ENCODE peak calls at places on chromosomes 5 and 9, in nine cellular contexts. I is NCI-H460; V is erythroblast; T is lower lobe of right lung; N is DMS 273 treated with DMSO at 0.1 percent for 48 hours; J is psoas muscle; F is glutamatergic neuron; C is SW480; K is stimulated activated CD4-positive, alpha-beta T cell treated with anti-CD3 and anti-CD28 coated beads, Interleukin-4, amount 100 ng/mL, for 48 hours. Z is an unnamed sample.

GRCh38 chr9:84966876-84967830 is 297.6 kb downstream of the NTRK2 start:
- DNase-seq in I (no peak), J (no peak), K (no peak), N (no peak), V (no peak), F (peak; percentile 72), C (no peak), T (no peak), Z (peak; percentile 40)

GRCh38 chr5:107293551-107293950 is 377.2 kb downstream of the EFNA5 start:
- DNase-seq in I (no peak), F (no peak), T (no peak), N (no peak), J (no peak), V (no peak), C (no peak), K (no peak), Z (no peak)

GRCh38 chr5:30505014-30505886 is 688.2 kb upstream of the CDH6 start:
- DNase-seq in K (no peak), T (no peak), F (no peak), I (peak; percentile 12), C (peak; percentile 89), J (no peak), V (no peak), N (no peak), Z (no peak)

GRCh38 chr5:82356808-82357671 is 78.9 kb upstream of the RPS23 start:
- DNase-seq in C (peak; percentile 93), N (no peak), I (no peak), J (peak; percentile 76), V (peak; percentile 11), T (peak; percentile 68), K (peak; percentile 53), F (no peak), Z (no peak)

GRCh38 chr9:2621678-2622360 is at the start of gene VLDLR:
- DNase-seq in C (peak; percentile 33), K (peak; percentile 20), N (no peak), V (peak; percentile 44), J (peak; percentile 72), T (peak; percentile 57), I (no peak), F (peak; percentile 77), Z (peak; percentile 79)

GRCh38 chr5:7957329-7957728 is 88.4 kb downstream of the MTRR start:
- DNase-seq in C (no peak), K (no peak), V (no peak), I (no peak), J (no peak), F (no peak), T (no peak), N (no peak), Z (no peak)

GRCh38 chr9:126158591-126159519 is 167.8 kb upstream of the MVB12B start:
- DNase-seq in J (no peak), V (no peak), F (no peak), T (no peak), I (no peak), K (no peak), C (no peak), N (no peak), Z (no peak)

GRCh38 chr5:112109331-112109993 is 309.6 kb downstream of the EPB41L4A start:
- DNase-seq in J (no peak), I (no peak), K (no peak), F (no peak), T (peak; percentile 72), N (no peak), V (no peak), C (peak; percentile 30), Z (peak; percentile 4)

GRCh38 chr5:61625682-61626620 is 293.9 kb downstream of the ZSWIM6 start:
- DNase-seq in C (peak; percentile 25), J (peak; percentile 87), T (peak; percentile 89), K (peak; percentile 27), V (peak; percentile 64), N (no peak), F (peak; percentile 62), I (peak; percentile 26), Z (peak; percentile 75)

GRCh38 chr9:108254236-108254635 is 601.5 kb downstream of the ACTL7B start:
- DNase-seq in F (no peak), J (no peak), V (no peak), C (no peak), K (no peak), T (no peak), I (no peak), N (no peak), Z (no peak)

GRCh38 chr9:130143974-130144373 is 28.2 kb upstream of the NCS1 start:
- DNase-seq in C (no peak), J (no peak), K (no peak), F (no peak), I (no peak), N (no peak), V (no peak), T (no peak), Z (no peak)

GRCh38 chr5:177369913-177370487 is 12.3 kb downstream of the RGS14 start:
- DNase-seq in F (no peak), K (no peak), T (no peak), C (no peak), N (no peak), I (no peak), J (no peak), V (peak; percentile 30), Z (no peak)

GRCh38 chr5:156396063-156396829 is 69.3 kb downstream of the SGCD start:
- DNase-seq in T (no peak), I (no peak), F (no peak), N (no peak), V (no peak), J (no peak), C (no peak), K (no peak), Z (no peak)

GRCh38 chr5:78447775-78448424 is 87.5 kb downstream of the SCAMP1 start:
- DNase-seq in I (no peak), T (no peak), V (no peak), N (no peak), J (no peak), F (no peak), C (no peak), K (no peak), Z (no peak)

GRCh38 chr5:141513021-141513626 is 24.2 kb downstream of the PCDHGC5 start:
- DNase-seq in N (no peak), I (no peak), T (no peak), K (peak; percentile 24), J (no peak), F (peak; percentile 75), C (no peak), V (peak; percentile 55), Z (peak; percentile 75)

GRCh38 chr9:131727795-131728545 is 11.9 kb downstream of the RAPGEF1 start:
- DNase-seq in F (no peak), K (no peak), T (no peak), V (no peak), J (no peak), I (no peak), N (no peak), C (no peak), Z (no peak)

GRCh38 chr9:95126739-95127138 is 190.8 kb downstream of the FANCC start:
- DNase-seq in T (no peak), K (no peak), V (no peak), C (no peak), I (no peak), J (no peak), F (no peak), N (no peak), Z (no peak)

GRCh38 chr5:14143843-14144585 is 872 bp downstream of the TRIO start:
- DNase-seq in J (peak; percentile 76), N (no peak), V (peak; percentile 57), I (no peak), K (peak; percentile 14), C (peak; percentile 58), F (peak; percentile 56), T (peak; percentile 77), Z (peak; percentile 62)